ENCODE peak calls at places on chromosomes 13 and 19, in eight cellular contexts. One of them, this sample, is unnamed. For H3K9me3, the result is how much of the 10 kb centered on the place peaks cover.

GRCh38 chr19:29586401-29586800 is 19.7 kb upstream of the POP4 start:
- DNase-seq in neuronal stem cell: no peak
- DNase-seq in uterus: no peak
- DNase-seq in IMR-90: no peak
- DNase-seq in cardiac muscle cell: no peak
- DNase-seq in small intestine: no peak
- DNase-seq in WERI-Rb-1: no peak
- DNase-seq in DND-41: no peak
- DNase-seq in this sample: no peak

GRCh38 chr19:43306097-43306496 is 36.8 kb upstream of the PSG9 start:
- DNase-seq in IMR-90: no peak
- DNase-seq in cardiac muscle cell: no peak
- DNase-seq in neuronal stem cell: no peak
- DNase-seq in small intestine: no peak
- DNase-seq in DND-41: no peak
- DNase-seq in uterus: no peak
- DNase-seq in WERI-Rb-1: no peak
- DNase-seq in this sample: no peak

GRCh38 chr19:17865364-17866311 is 5.9 kb downstream of the RPL18A start:
- DNase-seq in small intestine: peak
- DNase-seq in WERI-Rb-1: peak
- DNase-seq in DND-41: no peak
- DNase-seq in IMR-90: no peak
- DNase-seq in cardiac muscle cell: no peak
- DNase-seq in uterus: no peak
- DNase-seq in neuronal stem cell: no peak
- DNase-seq in this sample: no peak

GRCh38 chr19:16627928-16628182 is 149 bp downstream of the MED26 start:
- DNase-seq in neuronal stem cell: no peak
- DNase-seq in small intestine: no peak
- DNase-seq in cardiac muscle cell: no peak
- DNase-seq in WERI-Rb-1: no peak
- DNase-seq in DND-41: no peak
- DNase-seq in IMR-90: no peak
- DNase-seq in uterus: no peak
- DNase-seq in this sample: no peak

GRCh38 chr13:71290963-71291937 is 575.8 kb downstream of the DACH1 start:
- DNase-seq in uterus: peak
- DNase-seq in DND-41: peak
- DNase-seq in small intestine: peak
- DNase-seq in neuronal stem cell: no peak
- DNase-seq in WERI-Rb-1: no peak
- DNase-seq in IMR-90: peak
- DNase-seq in cardiac muscle cell: peak
- DNase-seq in this sample: peak

GRCh38 chr13:79792716-79793115 is 311.8 kb downstream of the NDFIP2 start:
- DNase-seq in neuronal stem cell: no peak
- DNase-seq in IMR-90: no peak
- DNase-seq in cardiac muscle cell: no peak
- DNase-seq in small intestine: no peak
- DNase-seq in DND-41: no peak
- DNase-seq in uterus: no peak
- DNase-seq in WERI-Rb-1: no peak
- DNase-seq in this sample: no peak

GRCh38 chr19:49465371-49465770 is 8.6 kb upstream of the FLT3LG start:
- DNase-seq in neuronal stem cell: no peak
- DNase-seq in WERI-Rb-1: no peak
- DNase-seq in DND-41: no peak
- DNase-seq in cardiac muscle cell: no peak
- DNase-seq in uterus: no peak
- DNase-seq in IMR-90: no peak
- DNase-seq in small intestine: no peak
- DNase-seq in this sample: no peak

GRCh38 chr19:8001995-8002849 is 3.2 kb downstream of the ELAVL1 start:
- DNase-seq in WERI-Rb-1: peak
- DNase-seq in IMR-90: peak
- DNase-seq in uterus: peak
- DNase-seq in cardiac muscle cell: peak
- DNase-seq in small intestine: peak
- DNase-seq in DND-41: peak
- DNase-seq in neuronal stem cell: peak
- DNase-seq in this sample: peak

GRCh38 chr19:15323496-15324235 is 8.7 kb downstream of the BRD4 start:
- DNase-seq in DND-41: no peak
- DNase-seq in small intestine: peak
- DNase-seq in cardiac muscle cell: peak
- DNase-seq in WERI-Rb-1: no peak
- DNase-seq in IMR-90: peak
- DNase-seq in uterus: peak
- DNase-seq in neuronal stem cell: no peak
- DNase-seq in this sample: no peak

GRCh38 chr13:32284927-32285632 is 30.1 kb downstream of the ZAR1L start:
- DNase-seq in neuronal stem cell: peak
- DNase-seq in small intestine: no peak
- DNase-seq in uterus: no peak
- DNase-seq in WERI-Rb-1: no peak
- DNase-seq in IMR-90: peak
- DNase-seq in DND-41: no peak
- DNase-seq in cardiac muscle cell: peak
- DNase-seq in this sample: no peak

GRCh38 chr19:40425450-40426287 is at the start of gene SERTAD1:
- DNase-seq in neuronal stem cell: peak
- DNase-seq in uterus: peak
- DNase-seq in WERI-Rb-1: peak
- DNase-seq in IMR-90: peak
- DNase-seq in cardiac muscle cell: peak
- DNase-seq in DND-41: peak
- DNase-seq in small intestine: peak
- DNase-seq in this sample: peak

GRCh38 chr13:89432997-89433396 is 1761.8 kb downstream of the SLITRK5 start:
- DNase-seq in DND-41: no peak
- DNase-seq in WERI-Rb-1: no peak
- DNase-seq in small intestine: no peak
- DNase-seq in cardiac muscle cell: no peak
- DNase-seq in uterus: no peak
- DNase-seq in IMR-90: no peak
- DNase-seq in neuronal stem cell: no peak
- DNase-seq in this sample: no peak

GRCh38 chr19:56838930-56839664 is 1.4 kb downstream of the PEG3 start:
- DNase-seq in DND-41: no peak
- DNase-seq in neuronal stem cell: peak
- DNase-seq in WERI-Rb-1: peak
- DNase-seq in cardiac muscle cell: peak
- DNase-seq in IMR-90: no peak
- DNase-seq in small intestine: peak
- DNase-seq in uterus: peak
- DNase-seq in this sample: peak

GRCh38 chr13:67662997-67663396 is 432.9 kb upstream of the PCDH9 start:
- DNase-seq in IMR-90: no peak
- DNase-seq in small intestine: no peak
- DNase-seq in DND-41: no peak
- DNase-seq in cardiac muscle cell: no peak
- DNase-seq in WERI-Rb-1: no peak
- DNase-seq in uterus: no peak
- DNase-seq in neuronal stem cell: no peak
- DNase-seq in this sample: no peak

GRCh38 chr19:2475018-2475701 is 767 bp upstream of the GADD45B start:
- DNase-seq in neuronal stem cell: no peak
- DNase-seq in cardiac muscle cell: peak
- DNase-seq in small intestine: peak
- DNase-seq in IMR-90: peak
- DNase-seq in WERI-Rb-1: no peak
- DNase-seq in DND-41: peak
- DNase-seq in uterus: peak
- DNase-seq in this sample: peak

GRCh38 chr19:29587518-29587986 is 18.5 kb upstream of the POP4 start:
- DNase-seq in uterus: no peak
- DNase-seq in cardiac muscle cell: no peak
- DNase-seq in small intestine: peak
- DNase-seq in WERI-Rb-1: no peak
- DNase-seq in IMR-90: peak
- DNase-seq in DND-41: peak
- DNase-seq in neuronal stem cell: no peak
- DNase-seq in this sample: peak

DNA sequence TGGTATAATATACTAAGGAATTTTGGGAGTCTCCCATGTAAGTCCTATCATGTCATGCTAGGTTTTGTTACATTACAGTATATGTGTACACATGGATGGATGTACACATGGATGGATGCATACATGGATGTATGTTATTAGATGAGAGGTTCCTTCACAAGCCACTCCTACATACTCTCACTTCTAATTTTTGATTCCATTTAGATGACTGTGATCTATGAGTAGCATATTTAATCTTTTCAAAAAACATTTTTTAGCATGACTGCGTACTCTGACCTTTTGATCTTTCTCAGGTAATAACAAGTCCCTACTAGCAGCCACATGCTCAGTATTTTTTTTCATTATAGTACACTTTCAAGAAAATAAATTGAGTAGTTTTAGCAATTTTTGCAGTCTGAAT is 441.8 kb downstream of the SLITRK1 start:
- DNase-seq in uterus: no peak
- DNase-seq in IMR-90: no peak
- DNase-seq in cardiac muscle cell: no peak
- DNase-seq in DND-41: no peak
- DNase-seq in small intestine: no peak
- DNase-seq in neuronal stem cell: no peak
- DNase-seq in WERI-Rb-1: no peak
- DNase-seq in this sample: no peak
- H3K9me3 ChIP-seq in uterus: under half
- H3K9me3 ChIP-seq in IMR-90: under half
- H3K9me3 ChIP-seq in cardiac muscle cell: under half
- H3K9me3 ChIP-seq in DND-41: under half
- H3K9me3 ChIP-seq in small intestine: under half
- H3K9me3 ChIP-seq in neuronal stem cell: under half
- H3K9me3 ChIP-seq in WERI-Rb-1: under half
- H3K9me3 ChIP-seq in this sample: under half

GRCh38 chr19:30897034-30897433 is 452.2 kb downstream of the TSHZ3 start:
- DNase-seq in IMR-90: no peak
- DNase-seq in neuronal stem cell: no peak
- DNase-seq in cardiac muscle cell: no peak
- DNase-seq in small intestine: no peak
- DNase-seq in uterus: no peak
- DNase-seq in DND-41: no peak
- DNase-seq in WERI-Rb-1: no peak
- DNase-seq in this sample: no peak

GRCh38 chr19:30898353-30899103 is 450.7 kb downstream of the TSHZ3 start:
- DNase-seq in WERI-Rb-1: no peak
- DNase-seq in small intestine: no peak
- DNase-seq in DND-41: no peak
- DNase-seq in uterus: no peak
- DNase-seq in neuronal stem cell: no peak
- DNase-seq in IMR-90: no peak
- DNase-seq in cardiac muscle cell: no peak
- DNase-seq in this sample: no peak

GRCh38 chr19:30897553-30897952 is 451.7 kb downstream of the TSHZ3 start:
- DNase-seq in cardiac muscle cell: no peak
- DNase-seq in uterus: no peak
- DNase-seq in DND-41: no peak
- DNase-seq in small intestine: no peak
- DNase-seq in neuronal stem cell: no peak
- DNase-seq in WERI-Rb-1: no peak
- DNase-seq in IMR-90: no peak
- DNase-seq in this sample: no peak

GRCh38 chr19:30896551-30896950 is 452.7 kb downstream of the TSHZ3 start:
- DNase-seq in small intestine: no peak
- DNase-seq in uterus: no peak
- DNase-seq in IMR-90: no peak
- DNase-seq in cardiac muscle cell: no peak
- DNase-seq in DND-41: no peak
- DNase-seq in WERI-Rb-1: peak
- DNase-seq in neuronal stem cell: no peak
- DNase-seq in this sample: no peak

GRCh38 chr19:30895946-30896345 is 453.3 kb downstream of the TSHZ3 start:
- DNase-seq in cardiac muscle cell: no peak
- DNase-seq in uterus: no peak
- DNase-seq in IMR-90: no peak
- DNase-seq in WERI-Rb-1: no peak
- DNase-seq in DND-41: no peak
- DNase-seq in neuronal stem cell: no peak
- DNase-seq in small intestine: no peak
- DNase-seq in this sample: no peak
- H3K9me3 ChIP-seq in cardiac muscle cell: under half
- H3K9me3 ChIP-seq in uterus: under half
- H3K9me3 ChIP-seq in IMR-90: under half
- H3K9me3 ChIP-seq in WERI-Rb-1: under half
- H3K9me3 ChIP-seq in DND-41: under half
- H3K9me3 ChIP-seq in neuronal stem cell: under half
- H3K9me3 ChIP-seq in small intestine: under half
- H3K9me3 ChIP-seq in this sample: under half

GRCh38 chr13:113272791-113273190 is 24.2 kb upstream of the LAMP1 start:
- DNase-seq in WERI-Rb-1: peak
- DNase-seq in cardiac muscle cell: no peak
- DNase-seq in neuronal stem cell: no peak
- DNase-seq in IMR-90: no peak
- DNase-seq in small intestine: no peak
- DNase-seq in DND-41: no peak
- DNase-seq in uterus: no peak
- DNase-seq in this sample: no peak

DNA sequence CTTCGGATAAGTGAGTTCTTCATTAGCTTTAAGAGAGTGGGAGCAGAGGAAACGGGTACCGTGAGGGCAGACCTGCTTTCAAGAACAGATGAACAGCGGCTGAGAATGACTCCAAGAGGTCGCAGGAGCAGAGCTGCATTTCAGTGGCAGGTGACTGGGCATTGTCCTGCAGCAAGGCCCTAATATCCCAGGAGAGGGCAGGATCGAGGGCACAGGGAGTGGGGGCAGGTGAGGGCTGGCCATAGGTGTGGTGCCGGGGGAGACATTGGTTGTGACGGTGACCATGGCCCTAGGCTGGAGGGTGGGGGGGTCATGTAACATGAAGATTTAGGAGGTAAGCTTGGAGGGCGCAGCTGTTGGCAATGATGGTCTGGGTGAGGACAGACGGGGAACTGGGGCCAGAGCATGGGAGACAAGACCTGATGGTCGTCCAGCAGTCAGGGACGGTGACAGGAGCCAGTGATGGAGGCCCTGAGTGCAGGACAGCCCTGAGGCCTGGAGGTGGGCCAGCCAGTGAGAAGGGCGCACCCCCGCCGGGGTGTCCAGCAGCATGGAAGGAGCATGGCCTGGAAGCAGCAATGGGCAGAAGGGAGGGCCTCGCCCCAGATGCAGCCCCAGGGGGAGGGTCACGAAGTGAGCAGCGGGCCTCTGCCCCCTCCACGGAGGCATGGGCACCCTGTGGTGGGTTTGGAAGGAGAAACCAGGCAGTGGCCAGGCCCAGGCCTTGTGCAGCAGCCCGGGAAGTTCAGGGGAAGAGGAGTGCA is 29.2 kb upstream of the LAMP1 start:
- DNase-seq in WERI-Rb-1: no peak
- DNase-seq in cardiac muscle cell: no peak
- DNase-seq in small intestine: no peak
- DNase-seq in DND-41: no peak
- DNase-seq in uterus: no peak
- DNase-seq in IMR-90: no peak
- DNase-seq in neuronal stem cell: no peak
- DNase-seq in this sample: no peak
- H3K9me3 ChIP-seq in WERI-Rb-1: under half
- H3K9me3 ChIP-seq in cardiac muscle cell: under half
- H3K9me3 ChIP-seq in small intestine: under half
- H3K9me3 ChIP-seq in DND-41: under half
- H3K9me3 ChIP-seq in uterus: under half
- H3K9me3 ChIP-seq in IMR-90: under half
- H3K9me3 ChIP-seq in neuronal stem cell: under half
- H3K9me3 ChIP-seq in this sample: under half

GRCh38 chr19:28505134-28505533 is 707.8 kb downstream of the UQCRFS1 start:
- DNase-seq in WERI-Rb-1: no peak
- DNase-seq in cardiac muscle cell: no peak
- DNase-seq in DND-41: no peak
- DNase-seq in small intestine: no peak
- DNase-seq in IMR-90: no peak
- DNase-seq in neuronal stem cell: no peak
- DNase-seq in uterus: no peak
- DNase-seq in this sample: no peak
- H3K9me3 ChIP-seq in WERI-Rb-1: under half
- H3K9me3 ChIP-seq in cardiac muscle cell: under half
- H3K9me3 ChIP-seq in DND-41: under half
- H3K9me3 ChIP-seq in small intestine: under half
- H3K9me3 ChIP-seq in IMR-90: under half
- H3K9me3 ChIP-seq in neuronal stem cell: under half
- H3K9me3 ChIP-seq in uterus: under half
- H3K9me3 ChIP-seq in this sample: under half

This sample was measured in T-helper 17 cell.